ENCODE peak calls at places on chromosome X, in ten cellular contexts. V is left ventricle myocardium inferior, I is stomach, K is lower leg skin, E is BJ, X is right atrium auricular region, F is right lobe of liver, U is fibroblast of lung, Y is choroid plexus epithelial cell, N is astrocyte. P is an unnamed sample.

GRCh38 chrX:1442016-1442665 is 10.6 kb downstream of the ASMTL start:
- DNase-seq in N (no peak), V (no peak), U (no peak), K (peak), Y (no peak), E (no peak), X (no peak), F (no peak), I (no peak), P (no peak)

GRCh38 chrX:20454117-20454516 is 187.4 kb upstream of the RPS6KA3 start:
- DNase-seq in V (no peak), K (no peak), U (peak), E (no peak), I (no peak), Y (peak), X (no peak), N (peak), F (no peak), P (peak)

GRCh38 chrX:149829751-149830191 is 48.0 kb downstream of the MAGEA9 start:
- DNase-seq in E (no peak), F (no peak), I (no peak), U (peak), N (peak), V (no peak), K (no peak), Y (peak), X (no peak), P (peak)

GRCh38 chrX:83160096-83160495 is 348.0 kb upstream of the POU3F4 start:
- DNase-seq in F (no peak), Y (no peak), I (no peak), U (no peak), V (no peak), E (no peak), X (no peak), K (no peak), N (no peak), P (no peak)

GRCh38 chrX:9859711-9860555 is 73.7 kb downstream of the SHROOM2 start:
- DNase-seq in E (no peak), U (peak), K (no peak), N (peak), Y (peak), F (no peak), I (no peak), X (no peak), V (no peak), P (peak)

GRCh38 chrX:50157545-50158125 is 43.2 kb downstream of the AKAP4 start:
- DNase-seq in U (no peak), F (no peak), N (no peak), K (no peak), Y (peak), E (no peak), I (no peak), V (no peak), X (no peak), P (peak)

GRCh38 chrX:70439016-70439415 is 5.6 kb upstream of the DLG3 start:
- DNase-seq in X (no peak), V (no peak), K (no peak), N (peak), Y (no peak), U (peak), I (no peak), E (no peak), F (no peak), P (no peak)

GRCh38 chrX:21798677-21799219 is 40.7 kb upstream of the MBTPS2 start:
- DNase-seq in F (peak), E (no peak), K (no peak), Y (peak), N (peak), I (peak), U (peak), V (no peak), X (no peak), P (peak)

DNA sequence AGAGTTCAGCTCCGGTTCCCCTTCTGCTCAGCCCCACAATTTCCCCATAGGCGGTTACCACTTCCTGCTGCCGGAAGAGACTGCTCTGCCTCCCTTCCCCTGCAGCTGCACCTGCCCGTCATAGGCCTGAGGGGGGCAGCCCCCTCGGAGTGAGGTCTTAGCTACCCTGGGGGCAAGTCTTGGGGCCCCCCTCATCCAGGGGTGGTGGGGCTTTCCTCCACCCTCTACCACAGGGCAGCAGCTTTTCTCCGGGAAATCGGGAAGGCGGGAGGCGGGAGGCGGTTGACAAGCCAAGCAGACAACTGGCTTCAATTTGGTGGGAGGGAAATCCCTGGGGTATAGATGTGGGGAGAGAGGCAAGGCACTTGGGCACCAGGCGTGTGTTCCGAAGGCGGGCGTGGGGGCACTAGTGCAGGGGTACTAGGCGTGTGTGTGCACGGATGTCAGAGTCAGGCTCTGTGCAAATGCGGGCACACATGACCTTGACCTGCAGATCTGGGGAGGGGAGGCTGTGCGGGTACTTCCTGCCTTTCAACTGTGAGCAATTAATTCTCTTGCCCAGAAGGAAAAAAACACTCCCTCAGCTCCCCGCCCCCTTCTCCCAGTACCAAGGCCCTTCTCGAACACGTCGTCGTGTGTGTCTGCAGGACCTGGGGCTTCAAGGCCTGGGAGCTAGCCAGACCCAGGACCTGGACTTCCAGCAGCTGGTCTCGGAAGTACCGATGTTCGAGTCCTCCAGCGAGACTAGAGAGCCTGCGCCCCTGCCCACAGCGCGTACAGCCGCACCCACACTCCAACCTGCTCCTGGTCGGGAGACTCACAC is 1.0 kb upstream of the ARHGAP4 start:
- DNase-seq in F (peak), Y (peak), N (peak), K (no peak), V (peak), E (no peak), I (peak), U (peak), X (no peak), P (peak)
- TF ChIP-seq CTCF in F (no peak), Y (no peak), N (no peak), K (no peak), V (no peak), E (no peak), I (no peak), U (no peak), X (no peak), P (no peak)

DNA sequence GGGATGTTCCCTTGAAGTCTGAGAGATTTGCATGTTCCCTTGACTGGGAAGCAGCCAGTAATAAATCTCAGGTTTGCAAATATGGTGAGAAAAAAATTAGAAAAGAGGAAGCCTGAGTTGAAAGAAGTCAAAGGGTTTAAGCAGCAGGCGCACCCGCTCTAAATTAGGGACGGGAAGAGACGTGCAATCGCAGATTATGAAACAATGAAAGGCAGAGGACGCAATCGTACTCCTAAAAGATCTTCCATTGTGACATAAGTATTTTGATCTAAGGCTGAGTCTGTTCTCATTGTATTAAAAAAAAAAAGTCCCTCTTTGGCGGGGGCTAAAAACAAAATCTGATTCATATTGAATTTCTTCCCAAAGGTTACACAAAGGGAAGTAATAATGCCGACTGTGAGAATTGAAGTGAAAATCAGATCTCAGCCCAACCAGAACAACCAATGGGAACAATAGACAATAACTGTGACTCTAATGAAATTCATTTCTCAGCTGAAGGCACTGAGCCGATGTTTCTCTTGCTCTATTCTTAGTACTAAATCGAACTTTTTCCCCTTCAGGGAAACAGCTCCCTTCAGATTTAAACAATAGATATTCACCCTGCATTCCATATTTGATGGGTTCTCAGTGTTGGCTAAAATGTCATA is 28.3 kb downstream of the SAT1 start:
- DNase-seq in I (no peak), Y (peak), F (no peak), U (no peak), N (no peak), K (no peak), X (no peak), E (no peak), V (no peak), P (no peak)
- H3K4me3 ChIP-seq in I (no peak), Y (peak), F (no peak), U (no peak), N (no peak), K (no peak), X (no peak), E (no peak), V (peak), P (no peak)

GRCh38 chrX:134603806-134604700 is 54.2 kb downstream of the PLAC1 start:
- DNase-seq in F (no peak), E (peak), U (peak), V (no peak), K (no peak), Y (peak), X (no peak), I (no peak), N (peak), P (peak)
- TF ChIP-seq CTCF in F (no peak), E (peak), U (peak), V (no peak), K (no peak), Y (peak), X (no peak), I (peak), N (peak), P (peak)

GRCh38 chrX:39874202-39874816 is 223.4 kb downstream of the BCOR start:
- DNase-seq in X (no peak), E (no peak), V (no peak), Y (no peak), K (no peak), N (no peak), F (no peak), I (no peak), U (no peak), P (no peak)
- H3K4me3 ChIP-seq in X (no peak), E (no peak), V (no peak), Y (no peak), K (no peak), N (no peak), F (no peak), I (no peak), U (no peak), P (no peak)

P was measured in foreskin fibroblast.